ENCODE peak calls at places on chromosomes 12 and 14, in ten cellular contexts. J is heart right ventricle, K is retinal pigment epithelial cell, G is astrocyte, R is astrocyte of the spinal cord, P is fibroblast of the aortic adventitia, E is epithelial cell of esophagus, U is mesothelial cell of epicardium, H is adrenal gland, A is WERI-Rb-1. D is an unnamed sample.

GRCh38 chr14:51534623-51535022 is 117.1 kb upstream of the FRMD6 start:
- DNase-seq in A (no peak), J (peak; percentile 16), K (no peak), G (peak; percentile 51), R (no peak), H (no peak), P (no peak), U (no peak), E (peak; percentile 49), D (no peak)

GRCh38 chr12:31326689-31327659 is 1.0 kb upstream of the SINHCAF start:
- DNase-seq in K (no peak), J (peak; percentile 9), E (no peak), P (peak; percentile 32), U (no peak), H (no peak), A (no peak), R (peak; percentile 22), G (no peak), D (no peak)

GRCh38 chr14:88611878-88612277 is 49.0 kb downstream of the ZC3H14 start:
- DNase-seq in H (no peak), K (no peak), A (no peak), P (no peak), R (peak; percentile 14), J (no peak), U (no peak), E (no peak), G (no peak), D (no peak)

GRCh38 chr14:59055439-59056045 is 132.9 kb upstream of the DAAM1 start:
- DNase-seq in J (peak; percentile 13), A (no peak), R (peak; percentile 64), E (peak; percentile 62), K (peak; percentile 15), U (no peak), P (peak; percentile 81), H (peak; percentile 31), G (peak; percentile 23), D (peak; percentile 5)

GRCh38 chr14:64363265-64363840 is 24.8 kb upstream of the MTHFD1 start:
- DNase-seq in P (peak; percentile 55), J (no peak), K (no peak), H (no peak), U (no peak), E (peak; percentile 17), R (peak; percentile 49), G (peak; percentile 65), A (no peak), D (no peak)

GRCh38 chr14:101780887-101781239 is 19.4 kb downstream of the PPP2R5C start:
- DNase-seq in E (peak; percentile 14), P (no peak), G (no peak), K (no peak), U (no peak), R (no peak), H (no peak), A (no peak), J (no peak), D (no peak)

GRCh38 chr14:100434911-100435455 is 111.8 kb downstream of the SLC25A47 start:
- DNase-seq in P (no peak), J (no peak), R (no peak), K (no peak), G (no peak), U (no peak), A (no peak), H (no peak), E (no peak), D (no peak)

GRCh38 chr12:6526201-6526600 is 8.1 kb upstream of the GAPDH start:
- DNase-seq in H (no peak), E (no peak), J (no peak), P (no peak), G (no peak), R (no peak), U (no peak), K (no peak), A (no peak), D (no peak)

GRCh38 chr12:23847857-23848256 is 101.6 kb downstream of the SOX5 start:
- DNase-seq in P (no peak), G (no peak), U (no peak), A (no peak), J (no peak), E (no peak), K (no peak), H (no peak), R (no peak), D (no peak)

GRCh38 chr12:116955382-116956021 is 44.8 kb downstream of the FBXW8 start:
- DNase-seq in G (no peak), H (no peak), P (peak; percentile 43), E (peak; percentile 91), J (no peak), K (no peak), R (no peak), U (no peak), A (peak; percentile 15), D (no peak)

GRCh38 chr14:43937001-43937400 is 570.1 kb downstream of the FSCB start:
- DNase-seq in G (no peak), K (no peak), E (no peak), R (no peak), U (no peak), A (no peak), J (no peak), H (no peak), P (no peak), D (no peak)

GRCh38 chr14:76057914-76058313 is 72.4 kb downstream of the IFT43 start:
- DNase-seq in A (no peak), G (no peak), R (no peak), H (no peak), P (no peak), K (no peak), J (no peak), E (no peak), U (no peak), D (no peak)

GRCh38 chr14:76053576-76054369 is 68.2 kb downstream of the IFT43 start:
- DNase-seq in A (no peak), J (no peak), G (no peak), U (no peak), H (no peak), K (no peak), E (peak; percentile 13), P (no peak), R (no peak), D (no peak)

GRCh38 chr14:76055330-76055729 is 69.8 kb downstream of the IFT43 start:
- DNase-seq in G (no peak), E (no peak), A (no peak), J (no peak), P (no peak), K (no peak), R (no peak), H (no peak), U (no peak), D (no peak)

GRCh38 chr14:76051717-76052459 is 66.3 kb downstream of the IFT43 start:
- DNase-seq in U (no peak), E (no peak), G (no peak), A (no peak), K (no peak), H (no peak), R (no peak), J (no peak), P (no peak), D (no peak)

GRCh38 chr14:76056128-76056527 is 70.6 kb downstream of the IFT43 start:
- DNase-seq in U (no peak), A (peak; percentile 19), K (no peak), R (no peak), J (no peak), H (no peak), G (no peak), P (no peak), E (peak; percentile 9), D (no peak)
- TF ChIP-seq CTCF in U (no peak), A (peak; percentile 65), K (peak; percentile 63), R (peak; percentile 64), J (peak; percentile 34), H (no peak), G (peak; percentile 17), P (peak; percentile 43), E (peak; percentile 33), D (peak; percentile 45)

DNA sequence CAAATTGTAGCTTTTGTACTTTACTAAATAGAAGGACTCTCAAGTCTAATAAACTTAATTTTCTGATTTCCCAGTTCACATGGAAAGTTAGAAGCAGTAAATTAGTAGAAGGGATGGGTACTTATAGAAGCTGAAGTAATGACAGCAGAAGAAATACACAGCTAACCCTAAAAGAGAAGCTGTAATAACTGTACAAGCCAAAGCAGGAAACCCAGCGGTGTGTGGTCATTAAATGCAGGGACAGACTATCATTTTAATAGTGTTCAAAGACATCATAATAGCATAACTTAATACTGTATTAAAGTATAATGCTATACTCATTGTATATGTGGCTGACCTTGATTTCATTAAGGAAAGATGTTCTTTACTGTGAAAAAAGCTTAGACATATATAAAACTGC is 74.9 kb downstream of the PCNX1 start:
- DNase-seq in G (no peak), E (no peak), R (no peak), H (no peak), A (no peak), P (no peak), J (no peak), K (no peak), U (no peak), D (no peak)
- TF ChIP-seq CTCF in G (no peak), E (no peak), R (no peak), H (no peak), A (no peak), P (no peak), J (no peak), K (no peak), U (no peak), D (no peak)

DNA sequence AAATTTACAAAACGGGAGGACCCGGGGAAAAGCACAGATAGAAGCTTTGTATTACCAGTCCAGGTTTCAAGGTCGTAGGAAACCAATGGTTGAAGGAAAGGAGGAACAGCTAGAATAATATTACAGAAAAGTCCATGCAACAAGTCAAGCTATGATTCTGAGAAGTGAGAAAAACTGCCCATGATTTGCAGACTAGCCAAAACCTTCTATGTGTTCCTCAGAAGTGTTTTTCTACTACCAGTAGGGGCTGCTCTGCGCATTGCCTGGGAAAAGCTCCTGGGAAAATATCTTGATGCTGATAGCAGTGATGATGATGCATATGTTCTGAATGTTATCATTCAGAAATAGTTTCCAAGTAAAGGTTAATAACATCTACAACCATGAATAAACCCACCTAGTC is 2.2 kb downstream of the PDZRN4 start:
- DNase-seq in A (peak; percentile 33), J (no peak), H (no peak), R (peak; percentile 20), U (no peak), P (no peak), E (peak; percentile 22), G (peak; percentile 6), K (no peak), D (no peak)
- TF ChIP-seq CTCF in A (peak; percentile 71), J (peak; percentile 37), H (peak; percentile 56), R (peak; percentile 58), U (no peak), P (peak; percentile 22), E (peak; percentile 59), G (peak; percentile 51), K (peak; percentile 84), D (no peak)

GRCh38 chr12:120630139-120630895 is 10.1 kb upstream of the CABP1 start:
- DNase-seq in U (no peak), G (no peak), K (no peak), J (no peak), A (peak; percentile 24), P (no peak), E (no peak), H (no peak), R (no peak), D (no peak)

GRCh38 chr12:120631097-120631496 is 9.3 kb upstream of the CABP1 start:
- DNase-seq in J (no peak), H (no peak), P (no peak), E (no peak), G (no peak), A (no peak), U (no peak), R (no peak), K (no peak), D (no peak)

GRCh38 chr12:120625557-120626419 is 14.6 kb upstream of the CABP1 start:
- DNase-seq in U (no peak), J (no peak), A (no peak), R (no peak), E (no peak), K (no peak), G (no peak), P (no peak), H (no peak), D (no peak)

GRCh38 chr12:120628919-120629318 is 11.5 kb upstream of the CABP1 start:
- DNase-seq in E (no peak), A (peak; percentile 51), J (peak; percentile 13), H (no peak), R (no peak), U (no peak), G (no peak), P (no peak), K (no peak), D (no peak)
- TF ChIP-seq CTCF in E (no peak), A (peak; percentile 54), J (peak; percentile 47), H (peak; percentile 48), R (peak; percentile 35), U (no peak), G (no peak), P (peak; percentile 16), K (no peak), D (no peak)